ENCODE peak calls at places on chromosomes 12 and 14, in four cellular contexts. H, X, K and C are unnamed samples. For H3K36me3, the result is how much of the 10 kb centered on the place peaks cover.

GRCh38 chr12:125065753-125066570 is 727 bp downstream of the AACS start:
- DNase-seq in H (no peak), X (no peak), K (peak), C (no peak)

GRCh38 chr12:38904932-38905479 is 385 bp downstream of the CPNE8 start:
- DNase-seq in H (peak), X (peak), K (peak), C (peak)

GRCh38 chr12:68001486-68002466 is 12.5 kb downstream of the IFNG-AS1 start:
- DNase-seq in H (no peak), X (no peak), K (no peak), C (no peak)

GRCh38 chr12:32400114-32400672 is 835 bp downstream of the FGD4 start:
- DNase-seq in H (no peak), X (peak), K (peak), C (no peak)

GRCh38 chr14:103923863-103924262 is 4.4 kb upstream of the TDRD9 start:
- DNase-seq in H (peak), X (no peak), K (no peak), C (no peak)

GRCh38 chr12:24039113-24039525 is 89.6 kb upstream of the SOX5 start:
- DNase-seq in H (no peak), X (no peak), K (no peak), C (no peak)

GRCh38 chr12:89706551-89707348 is 1.9 kb downstream of the ATP2B1 start:
- DNase-seq in H (no peak), X (no peak), K (peak), C (peak)

GRCh38 chr12:104929368-104929767 is 28.7 kb downstream of the SLC41A2 start:
- DNase-seq in H (no peak), X (no peak), K (no peak), C (no peak)

GRCh38 chr12:118126119-118126757 is 9.7 kb upstream of the PEBP1 start:
- DNase-seq in H (peak), X (peak), K (no peak), C (peak)

GRCh38 chr14:101230161-101230850 is 326.8 kb upstream of the RTL1 start:
- DNase-seq in H (no peak), X (no peak), K (peak), C (no peak)

GRCh38 chr12:62631531-62632520 is 165.2 kb downstream of the MON2 start:
- DNase-seq in H (peak), X (peak), K (peak), C (peak)

GRCh38 chr14:95040723-95041476 is 116.4 kb downstream of the DICER1 start:
- DNase-seq in H (no peak), X (peak), K (peak), C (no peak)

GRCh38 chr12:40226652-40227051 is 1.9 kb downstream of the LRRK2 start:
- DNase-seq in H (no peak), X (no peak), K (no peak), C (peak)

GRCh38 chr12:67430708-67431335 is 161.7 kb downstream of the CAND1 start:
- DNase-seq in H (peak), X (no peak), K (no peak), C (peak)

GRCh38 chr12:15684896-15685658 is 104.1 kb downstream of the EPS8 start:
- DNase-seq in H (no peak), X (no peak), K (no peak), C (no peak)

GRCh38 chr12:26818201-26818600 is 14.8 kb downstream of the ITPR2 start:
- DNase-seq in H (no peak), X (no peak), K (no peak), C (no peak)

GRCh38 chr12:49233842-49234526 is 30.9 kb upstream of the TUBA1C start:
- DNase-seq in H (peak), X (peak), K (peak), C (peak)

GRCh38 chr14:59425322-59425945 is 39.7 kb downstream of the GPR135 start:
- DNase-seq in H (peak), X (no peak), K (no peak), C (no peak)

DNA sequence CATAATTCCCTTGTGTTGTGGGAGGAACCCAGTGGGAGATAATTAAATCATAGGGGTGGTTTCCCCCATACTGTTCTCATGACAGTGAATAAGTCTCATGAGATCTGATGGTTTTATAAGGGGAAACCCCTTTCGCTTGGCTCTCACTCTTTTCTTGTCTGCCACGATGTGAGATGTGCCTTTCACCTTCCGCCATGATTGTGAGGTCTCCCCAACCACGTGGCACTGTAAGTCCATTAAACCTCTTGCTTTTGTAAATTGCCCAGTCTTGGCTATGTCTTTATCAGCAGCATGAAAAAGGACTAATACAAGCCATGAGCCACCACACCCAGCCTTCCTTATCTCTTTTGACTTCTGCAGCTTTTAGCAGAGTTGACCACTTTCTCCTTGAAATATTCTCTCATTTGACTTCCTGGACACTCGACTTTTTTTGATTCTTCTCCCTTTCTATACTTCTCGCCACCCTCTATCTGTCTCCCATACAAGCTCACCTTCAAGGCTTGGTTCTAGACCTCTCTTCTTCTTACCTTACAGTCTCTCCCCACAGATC is 2.3 kb downstream of the MTERF2 start:
- DNase-seq in H (no peak), X (no peak), K (no peak), C (no peak)
- H3K27ac ChIP-seq in H (no peak), X (no peak), K (no peak), C (no peak)

GRCh38 chr12:6463211-6463610 is 7.3 kb downstream of the VAMP1 start:
- DNase-seq in H (no peak), X (no peak), K (no peak), C (no peak)

GRCh38 chr12:6460751-6461371 is 9.0 kb downstream of the TAPBPL start:
- DNase-seq in H (no peak), X (no peak), K (no peak), C (no peak)

GRCh38 chr12:6462234-6462995 is 8.1 kb downstream of the VAMP1 start:
- DNase-seq in H (no peak), X (no peak), K (no peak), C (no peak)

GRCh38 chr12:6463858-6464257 is 6.6 kb downstream of the VAMP1 start:
- DNase-seq in H (no peak), X (no peak), K (no peak), C (no peak)

GRCh38 chr12:6461401-6462233 is 8.9 kb downstream of the VAMP1 start:
- DNase-seq in H (no peak), X (peak), K (no peak), C (peak)
- H3K36me3 ChIP-seq in H (half or more), X (half or more), K (under half), C (half or more)

DNA sequence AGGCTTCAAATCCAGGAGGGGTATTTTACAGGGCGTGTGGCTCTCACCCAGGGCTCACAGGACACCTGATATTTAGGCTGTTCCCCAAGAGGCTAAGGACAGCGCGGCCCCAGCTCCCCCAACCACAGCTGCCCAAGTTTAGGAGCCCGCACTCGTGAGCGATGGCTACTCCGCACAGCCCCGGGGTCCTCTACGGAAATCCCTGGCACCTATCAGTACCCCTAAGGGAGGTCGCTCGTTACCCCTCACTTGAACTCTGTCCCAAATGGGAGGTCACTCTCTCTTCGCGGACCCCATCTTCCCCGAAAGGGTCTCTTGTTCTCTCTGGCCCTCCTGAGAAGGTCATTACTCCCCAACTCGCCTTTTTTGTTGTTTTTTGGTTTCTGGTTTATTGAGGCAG is 708 bp upstream of the P2RX4 start:
- DNase-seq in H (no peak), X (no peak), K (no peak), C (no peak)
- H3K4me3 ChIP-seq in H (peak), X (peak), K (no peak), C (no peak)

DNA sequence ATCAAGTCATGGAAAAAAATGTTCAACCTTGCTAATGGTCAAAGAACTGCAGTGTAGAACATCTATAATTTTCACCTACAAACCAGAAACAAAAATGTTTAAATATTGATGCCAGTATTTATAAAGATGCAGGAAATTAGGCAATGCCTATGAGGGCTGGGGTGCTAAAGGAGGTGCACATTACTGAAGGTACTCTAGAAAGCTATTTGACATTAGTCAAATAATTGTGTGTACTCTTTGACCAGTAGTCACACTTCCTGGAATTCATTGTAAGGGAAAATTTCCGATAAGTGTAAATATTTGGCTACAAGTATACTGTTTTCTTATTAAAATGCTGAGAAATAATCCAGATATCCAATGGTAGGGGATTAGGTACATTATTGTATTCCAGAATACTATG is 36.4 kb upstream of the HDAC7 start:
- DNase-seq in H (no peak), X (no peak), K (no peak), C (no peak)
- H3K27ac ChIP-seq in H (no peak), X (no peak), K (no peak), C (no peak)

DNA sequence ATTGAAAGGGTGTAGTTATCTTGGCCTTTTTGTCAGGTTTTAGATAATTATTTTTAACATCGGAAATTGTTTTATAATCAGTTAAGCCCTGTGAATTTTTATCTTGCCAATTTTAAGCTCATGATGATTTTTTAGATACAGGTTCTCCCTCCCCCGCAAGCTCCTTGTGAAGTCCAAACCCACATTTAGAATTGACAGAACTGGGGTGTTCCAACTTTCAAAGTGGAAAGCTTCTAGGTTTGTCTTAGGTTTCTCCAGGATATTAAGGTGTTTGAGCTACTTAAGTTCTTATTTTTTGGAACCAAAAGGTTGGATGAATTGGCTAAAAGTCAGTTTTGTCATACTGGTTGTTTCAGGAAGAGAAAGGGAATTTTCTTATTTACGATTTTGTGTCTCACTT is 49.1 kb downstream of the ATP2A2 start:
- DNase-seq in H (no peak), X (no peak), K (no peak), C (no peak)
- H3K36me3 ChIP-seq in H (half or more), X (half or more), K (half or more), C (half or more)